ENCODE peak calls at places on chromosome X, in six cellular contexts. G is tibial nerve, O is H9, H is GM23338, I is bronchial epithelial cell, R is endodermal cell. A is an unnamed sample.

GRCh38 chrX:122940199-122940598 is 243.9 kb upstream of the GRIA3 start:
- DNase-seq in G (no peak), O (no peak), H (no peak), I (no peak), R (no peak), A (no peak)

GRCh38 chrX:56219702-56220101 is 12.5 kb upstream of the KLF8 start:
- DNase-seq in G (no peak), O (no peak), H (peak; percentile 26), I (peak; percentile 28), R (no peak), A (no peak)

GRCh38 chrX:95057341-95057740 is 1383.3 kb downstream of the FAM133A start:
- DNase-seq in G (no peak), O (no peak), H (no peak), I (no peak), R (no peak), A (no peak)

GRCh38 chrX:153870791-153871360 is 15.1 kb downstream of the L1CAM start:
- DNase-seq in G (no peak), O (no peak), H (no peak), I (no peak), R (no peak), A (peak; percentile 23)

GRCh38 chrX:78801522-78801921 is 54.0 kb downstream of the LPAR4 start:
- DNase-seq in G (no peak), O (no peak), H (no peak), I (no peak), R (no peak), A (no peak)

GRCh38 chrX:70134116-70134477 is 850 bp downstream of the IGBP1 start:
- DNase-seq in G (no peak), O (no peak), H (peak; percentile 19), I (no peak), R (no peak), A (no peak)

GRCh38 chrX:121256653-121257052 is 209.2 kb downstream of the GLUD2 start:
- DNase-seq in G (no peak), O (no peak), H (no peak), I (peak; percentile 5), R (no peak), A (no peak)

GRCh38 chrX:13899607-13900006 is 82.7 kb upstream of the GPM6B start:
- DNase-seq in G (no peak), O (no peak), H (no peak), I (peak; percentile 95), R (no peak), A (no peak)

GRCh38 chrX:44748014-44748413 is 95.8 kb upstream of the DUSP21 start:
- DNase-seq in G (no peak), O (no peak), H (no peak), I (peak; percentile 63), R (no peak), A (no peak)

GRCh38 chrX:153771686-153772607 is 7.9 kb downstream of the PLXNB3 start:
- DNase-seq in G (no peak), O (no peak), H (no peak), I (no peak), R (peak; percentile 28), A (no peak)

GRCh38 chrX:132592880-132593279 is 104.0 kb upstream of the MBNL3 start:
- DNase-seq in G (peak; percentile 4), O (peak; percentile 29), H (peak; percentile 49), I (peak; percentile 1), R (peak; percentile 57), A (no peak)

GRCh38 chrX:97057349-97057909 is 173.7 kb downstream of the RPA4 start:
- DNase-seq in G (no peak), O (no peak), H (no peak), I (no peak), R (no peak), A (no peak)

GRCh38 chrX:115226929-115227328 is 7.0 kb downstream of the LRCH2 start:
- DNase-seq in G (no peak), O (peak; percentile 61), H (peak; percentile 63), I (peak; percentile 36), R (peak; percentile 73), A (no peak)

GRCh38 chrX:19382500-19383145 is 38.9 kb downstream of the PDHA1 start:
- DNase-seq in G (peak; percentile 22), O (peak; percentile 76), H (peak; percentile 77), I (peak; percentile 29), R (peak; percentile 91), A (peak; percentile 64)

GRCh38 chrX:31236231-31236630 is 164.4 kb upstream of the FTHL17 start:
- DNase-seq in G (no peak), O (no peak), H (no peak), I (no peak), R (no peak), A (no peak)

GRCh38 chrX:23552289-23552688 is 115.0 kb upstream of the PRDX4 start:
- DNase-seq in G (no peak), O (no peak), H (no peak), I (no peak), R (no peak), A (no peak)

GRCh38 chrX:23557070-23557469 is 110.2 kb upstream of the PRDX4 start:
- DNase-seq in G (no peak), O (no peak), H (no peak), I (no peak), R (no peak), A (no peak)

GRCh38 chrX:23559975-23560374 is 107.3 kb upstream of the PRDX4 start:
- DNase-seq in G (no peak), O (no peak), H (peak; percentile 8), I (no peak), R (peak; percentile 49), A (no peak)

GRCh38 chrX:23554304-23554703 is 113.0 kb upstream of the PRDX4 start:
- DNase-seq in G (peak; percentile 19), O (no peak), H (peak; percentile 55), I (peak; percentile 40), R (no peak), A (peak; percentile 9)
- TF ChIP-seq CTCF in G (no peak), O (peak; percentile 91), H (peak; percentile 63), I (peak; percentile 34), R (peak; percentile 91), A (peak; percentile 32)

DNA sequence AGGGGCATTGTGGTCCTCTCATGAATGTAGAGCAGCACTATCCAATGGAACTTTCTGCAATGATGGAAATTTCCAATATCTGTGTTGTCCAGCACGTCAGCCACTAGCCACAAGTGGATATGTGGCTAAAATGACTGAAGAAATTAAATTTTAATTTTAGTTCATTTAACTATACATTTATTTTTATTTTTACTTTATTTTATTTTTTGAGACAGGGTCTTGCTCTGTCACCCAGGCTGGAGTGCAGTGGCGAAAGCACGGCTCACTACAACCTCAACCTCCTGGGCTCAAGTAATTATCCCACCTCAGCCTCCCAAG is 13.3 kb upstream of the RBBP7 start:
- DNase-seq in G (no peak), O (no peak), H (no peak), I (no peak), R (no peak), A (no peak)
- TF ChIP-seq CTCF in G (no peak), O (no peak), H (no peak), I (no peak), R (no peak), A (no peak)

DNA sequence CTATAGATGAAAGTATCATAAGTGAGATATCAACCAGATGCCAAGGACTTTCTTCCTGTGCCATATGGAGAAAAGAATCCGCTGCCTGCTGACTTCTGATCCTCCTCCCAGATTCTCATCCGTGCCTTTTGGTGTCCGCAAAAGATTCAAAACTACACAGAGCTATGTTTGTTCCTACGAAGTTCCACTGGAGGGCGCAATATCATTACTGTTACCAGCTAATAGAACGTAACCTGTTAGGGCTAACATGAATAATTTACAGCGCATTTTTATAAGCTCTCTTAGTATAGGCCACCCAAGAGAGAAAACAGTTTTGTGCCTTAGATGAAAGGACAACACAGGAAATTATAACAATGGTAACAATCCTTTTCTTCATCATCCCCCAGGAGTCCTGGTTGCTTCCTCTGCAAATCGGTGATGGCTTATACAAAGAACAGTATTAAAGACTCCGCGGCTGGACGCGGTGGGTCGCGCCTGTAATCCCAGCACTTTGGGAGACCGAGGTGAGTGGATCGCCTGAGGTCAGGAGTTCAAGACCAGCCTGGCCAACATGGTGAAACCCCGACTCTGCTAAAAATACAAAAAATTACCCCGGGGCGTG is 22.8 kb upstream of the CENPVL3 start:
- DNase-seq in G (peak; percentile 5), O (peak; percentile 38), H (peak; percentile 82), I (peak; percentile 34), R (peak; percentile 53), A (peak; percentile 44)
- TF ChIP-seq CTCF in G (no peak), O (peak; percentile 71), H (peak; percentile 59), I (peak; percentile 37), R (peak; percentile 76), A (peak; percentile 32)

DNA sequence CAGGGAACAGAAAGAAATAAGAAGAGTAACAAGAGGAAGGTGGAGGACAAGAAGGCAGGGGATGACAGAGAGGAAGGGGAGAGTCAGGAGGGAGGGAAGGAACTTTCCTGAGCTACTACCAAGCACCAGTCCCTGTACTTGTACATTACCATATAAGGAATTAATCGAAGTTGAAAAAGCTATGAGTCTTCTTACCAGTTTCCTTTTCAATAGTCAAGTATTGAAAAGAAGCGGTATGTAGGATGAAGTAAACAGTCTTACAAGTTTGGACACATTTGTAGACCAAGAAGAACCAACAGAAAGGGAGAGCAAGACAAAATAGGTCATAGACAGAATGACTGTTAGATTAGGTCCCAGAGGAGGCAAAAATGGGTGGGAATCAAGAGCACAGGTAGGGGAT is 629.7 kb upstream of the DIPK2B start:
- DNase-seq in G (no peak), O (no peak), H (no peak), I (peak; percentile 30), R (no peak), A (no peak)
- TF ChIP-seq CTCF in G (no peak), O (no peak), H (no peak), I (no peak), R (no peak), A (no peak)